ENCODE peak calls at places on chromosomes 11 and 22, in seven cellular contexts. One of them, this sample, is unnamed.

GRCh38 chr22:23709107-23709506 is 18.3 kb downstream of the RGL4 start:
- DNase-seq in body of pancreas: no peak
- DNase-seq in HFF-Myc: peak; percentile 26
- DNase-seq in SIG-M5: no peak
- DNase-seq in midbrain: no peak
- DNase-seq in aorta: no peak
- DNase-seq in fibroblast of the conjunctiva: peak; percentile 24
- DNase-seq in this sample: no peak

GRCh38 chr11:85750646-85751045 is 60.3 kb downstream of the SYTL2 start:
- DNase-seq in body of pancreas: no peak
- DNase-seq in HFF-Myc: no peak
- DNase-seq in SIG-M5: no peak
- DNase-seq in midbrain: no peak
- DNase-seq in aorta: no peak
- DNase-seq in fibroblast of the conjunctiva: no peak
- DNase-seq in this sample: no peak

GRCh38 chr22:19800761-19801244 is 40.2 kb downstream of the TBX1 start:
- DNase-seq in body of pancreas: no peak
- DNase-seq in HFF-Myc: no peak
- DNase-seq in SIG-M5: no peak
- DNase-seq in midbrain: no peak
- DNase-seq in aorta: no peak
- DNase-seq in fibroblast of the conjunctiva: no peak
- DNase-seq in this sample: no peak

GRCh38 chr11:63608353-63609345 is 5.6 kb downstream of the PLAAT3 start:
- DNase-seq in body of pancreas: no peak
- DNase-seq in HFF-Myc: no peak
- DNase-seq in SIG-M5: no peak
- DNase-seq in midbrain: no peak
- DNase-seq in aorta: no peak
- DNase-seq in fibroblast of the conjunctiva: no peak
- DNase-seq in this sample: no peak

GRCh38 chr11:106309070-106309684 is 231.7 kb downstream of the AASDHPPT start:
- DNase-seq in body of pancreas: no peak
- DNase-seq in HFF-Myc: no peak
- DNase-seq in SIG-M5: no peak
- DNase-seq in midbrain: no peak
- DNase-seq in aorta: no peak
- DNase-seq in fibroblast of the conjunctiva: no peak
- DNase-seq in this sample: no peak

GRCh38 chr22:39253427-39254070 is 8.8 kb upstream of the PDGFB start:
- DNase-seq in body of pancreas: peak; percentile 95
- DNase-seq in HFF-Myc: peak; percentile 52
- DNase-seq in SIG-M5: no peak
- DNase-seq in midbrain: no peak
- DNase-seq in aorta: peak; percentile 87
- DNase-seq in fibroblast of the conjunctiva: peak; percentile 39
- DNase-seq in this sample: no peak

GRCh38 chr11:77542296-77542695 is 47.5 kb upstream of the AQP11 start:
- DNase-seq in body of pancreas: no peak
- DNase-seq in HFF-Myc: no peak
- DNase-seq in SIG-M5: no peak
- DNase-seq in midbrain: no peak
- DNase-seq in aorta: no peak
- DNase-seq in fibroblast of the conjunctiva: no peak
- DNase-seq in this sample: no peak

GRCh38 chr11:69488543-69488940 is 7.1 kb downstream of the LINC01488 start:
- DNase-seq in body of pancreas: no peak
- DNase-seq in HFF-Myc: no peak
- DNase-seq in SIG-M5: no peak
- DNase-seq in midbrain: no peak
- DNase-seq in aorta: peak; percentile 73
- DNase-seq in fibroblast of the conjunctiva: no peak
- DNase-seq in this sample: no peak

GRCh38 chr22:50261615-50262459 is at the start of gene MAPK12:
- DNase-seq in body of pancreas: no peak
- DNase-seq in HFF-Myc: no peak
- DNase-seq in SIG-M5: no peak
- DNase-seq in midbrain: no peak
- DNase-seq in aorta: no peak
- DNase-seq in fibroblast of the conjunctiva: no peak
- DNase-seq in this sample: no peak

GRCh38 chr11:78802058-78802633 is 227.5 kb upstream of the NARS2 start:
- DNase-seq in body of pancreas: peak; percentile 56
- DNase-seq in HFF-Myc: no peak
- DNase-seq in SIG-M5: no peak
- DNase-seq in midbrain: no peak
- DNase-seq in aorta: no peak
- DNase-seq in fibroblast of the conjunctiva: no peak
- DNase-seq in this sample: peak; percentile 48

GRCh38 chr11:27239305-27239942 is 123.6 kb downstream of the CCDC34 start:
- DNase-seq in body of pancreas: no peak
- DNase-seq in HFF-Myc: no peak
- DNase-seq in SIG-M5: no peak
- DNase-seq in midbrain: no peak
- DNase-seq in aorta: no peak
- DNase-seq in fibroblast of the conjunctiva: peak; percentile 88
- DNase-seq in this sample: no peak

GRCh38 chr11:64007160-64007628 is 21.0 kb downstream of the OTUB1 start:
- DNase-seq in body of pancreas: no peak
- DNase-seq in HFF-Myc: no peak
- DNase-seq in SIG-M5: no peak
- DNase-seq in midbrain: no peak
- DNase-seq in aorta: no peak
- DNase-seq in fibroblast of the conjunctiva: no peak
- DNase-seq in this sample: no peak

GRCh38 chr22:29470159-29470855 is 9.7 kb upstream of the NEFH start:
- DNase-seq in body of pancreas: peak; percentile 68
- DNase-seq in HFF-Myc: no peak
- DNase-seq in SIG-M5: no peak
- DNase-seq in midbrain: no peak
- DNase-seq in aorta: peak; percentile 88
- DNase-seq in fibroblast of the conjunctiva: peak; percentile 24
- DNase-seq in this sample: peak; percentile 76

GRCh38 chr11:106047636-106048035 is 25.6 kb upstream of the MSANTD4 start:
- DNase-seq in body of pancreas: no peak
- DNase-seq in HFF-Myc: no peak
- DNase-seq in SIG-M5: no peak
- DNase-seq in midbrain: no peak
- DNase-seq in aorta: no peak
- DNase-seq in fibroblast of the conjunctiva: no peak
- DNase-seq in this sample: no peak

GRCh38 chr11:69744435-69744834 is 30.7 kb downstream of the FGF4 start:
- DNase-seq in body of pancreas: no peak
- DNase-seq in HFF-Myc: peak; percentile 32
- DNase-seq in SIG-M5: no peak
- DNase-seq in midbrain: no peak
- DNase-seq in aorta: no peak
- DNase-seq in fibroblast of the conjunctiva: peak; percentile 12
- DNase-seq in this sample: no peak

This sample was measured in lung.